ENCODE peak calls at places on chromosomes 12 and 14, in eight cellular contexts. A, H, L, F, K, Y, Z and C are unnamed samples. For H3K9me3, the result is how much of the 10 kb centered on the place peaks cover.

GRCh38 chr12:55060970-55061543 is 41.3 kb downstream of the NEUROD4 start:
- DNase-seq in A (no peak), H (no peak), L (no peak), F (no peak), K (no peak), Y (no peak), Z (no peak), C (no peak)

GRCh38 chr12:24496755-24497154 is 452.1 kb downstream of the BCAT1 start:
- DNase-seq in A (peak), H (no peak), L (peak), F (no peak), K (no peak), Y (no peak), Z (peak), C (no peak)

GRCh38 chr14:92785601-92786426 is 8.3 kb upstream of the GOLGA5 start:
- DNase-seq in A (peak), H (no peak), L (peak), F (no peak), K (no peak), Y (peak), Z (peak), C (no peak)

GRCh38 chr14:36580856-36581831 is 1.3 kb downstream of the NKX2-8 start:
- DNase-seq in A (peak), H (no peak), L (peak), F (no peak), K (no peak), Y (peak), Z (no peak), C (peak)

GRCh38 chr12:4579305-4580097 is 17.5 kb downstream of the DYRK4 start:
- DNase-seq in A (peak), H (no peak), L (peak), F (no peak), K (no peak), Y (no peak), Z (no peak), C (peak)

GRCh38 chr12:89346741-89347324 is 5.5 kb downstream of the DUSP6 start:
- DNase-seq in A (peak), H (no peak), L (peak), F (no peak), K (peak), Y (no peak), Z (no peak), C (no peak)

GRCh38 chr14:64682173-64682710 is 22.0 kb upstream of the PLEKHG3 start:
- DNase-seq in A (peak), H (peak), L (peak), F (no peak), K (peak), Y (peak), Z (no peak), C (peak)

GRCh38 chr12:23655884-23656283 is 293.6 kb downstream of the SOX5 start:
- DNase-seq in A (no peak), H (no peak), L (no peak), F (no peak), K (no peak), Y (no peak), Z (no peak), C (no peak)

GRCh38 chr12:91335724-91336123 is 153.1 kb upstream of the DCN start:
- DNase-seq in A (peak), H (no peak), L (no peak), F (no peak), K (no peak), Y (no peak), Z (no peak), C (no peak)

GRCh38 chr12:106023034-106023433 is 115.7 kb downstream of the NUAK1 start:
- DNase-seq in A (no peak), H (no peak), L (no peak), F (no peak), K (no peak), Y (no peak), Z (no peak), C (no peak)

GRCh38 chr12:117098071-117098360 is 1.2 kb downstream of the TESC start:
- DNase-seq in A (no peak), H (no peak), L (no peak), F (no peak), K (no peak), Y (no peak), Z (no peak), C (no peak)

GRCh38 chr12:110403975-110404675 is 617 bp upstream of the ANAPC7 start:
- DNase-seq in A (peak), H (peak), L (peak), F (peak), K (peak), Y (peak), Z (no peak), C (peak)

GRCh38 chr14:90239139-90239538 is 17.2 kb upstream of the PSMC1 start:
- DNase-seq in A (peak), H (no peak), L (no peak), F (no peak), K (no peak), Y (no peak), Z (no peak), C (no peak)
- H3K9me3 ChIP-seq in A (under half), H (under half), L (under half), F (under half), K (under half), Y (under half), Z (under half), C (under half)

DNA sequence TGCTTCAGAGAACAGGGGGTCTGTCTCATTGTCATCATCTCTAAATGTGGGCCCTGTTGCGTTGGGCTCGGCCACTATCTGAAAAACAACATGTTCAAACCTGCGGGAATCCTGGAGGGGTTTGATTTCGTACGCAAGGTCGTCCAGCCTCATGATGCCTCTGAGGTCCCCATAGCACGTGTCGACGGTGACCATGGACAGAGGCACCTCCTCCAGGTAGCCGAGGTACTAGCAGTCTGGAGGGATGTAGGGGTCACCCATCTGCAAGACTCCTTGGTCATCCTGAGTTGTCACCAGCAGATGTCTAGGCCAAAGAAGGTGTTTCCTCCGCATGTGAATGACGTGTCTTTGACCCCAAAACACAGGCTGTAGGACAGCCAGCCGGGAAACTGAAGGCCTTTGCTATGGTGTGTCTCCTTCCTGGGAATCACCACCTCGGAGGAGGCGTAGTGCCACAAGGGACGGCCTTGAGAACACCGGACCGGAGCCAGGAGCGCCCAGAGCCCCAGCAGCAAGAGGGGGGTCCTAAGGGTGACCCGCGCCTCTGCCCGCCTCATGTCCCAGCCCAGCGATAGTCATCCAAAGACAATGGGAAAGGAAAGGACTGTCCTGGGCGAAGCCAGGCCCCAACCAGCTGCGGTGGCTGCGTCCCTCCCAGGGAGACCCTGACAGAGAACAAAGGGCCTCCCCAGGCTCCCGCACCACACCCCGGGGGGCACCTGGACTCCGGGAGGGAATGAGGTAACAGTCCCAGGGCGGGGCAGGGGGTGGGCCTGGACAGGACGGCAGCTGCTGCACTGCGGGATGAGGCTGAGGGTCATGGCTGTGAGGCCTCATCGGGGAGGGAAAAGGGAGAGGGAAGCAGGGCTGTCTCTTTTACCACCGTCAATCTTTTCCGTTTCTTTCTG is 445.5 kb downstream of the TMEM121 start:
- DNase-seq in A (no peak), H (no peak), L (no peak), F (no peak), K (no peak), Y (no peak), Z (no peak), C (no peak)
- H3K9me3 ChIP-seq in A (under half), H (under half), L (under half), F (under half), K (under half), Y (under half), Z (half or more), C (under half)

DNA sequence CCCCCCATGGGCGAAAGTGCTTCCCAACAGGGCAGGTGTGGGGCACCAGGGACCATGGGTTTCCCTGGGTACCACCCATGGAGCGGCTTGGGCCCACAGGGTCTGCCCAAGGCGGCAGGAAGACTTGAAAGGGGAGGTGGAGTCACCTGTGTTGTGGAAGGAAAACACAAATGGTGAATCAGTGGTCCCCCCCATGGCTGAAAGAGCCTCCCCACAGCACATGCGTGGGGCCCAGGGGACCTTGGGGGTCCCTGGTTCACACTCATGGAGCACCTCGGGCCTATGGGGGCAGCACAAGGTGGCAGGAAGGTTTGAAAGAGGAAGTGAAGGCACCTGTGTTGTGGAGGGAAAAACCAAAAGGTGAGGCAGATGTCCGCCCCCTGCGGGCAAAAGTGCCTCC is 581.9 kb downstream of the ALG10 start:
- DNase-seq in A (no peak), H (peak), L (no peak), F (no peak), K (no peak), Y (no peak), Z (no peak), C (no peak)
- H3K9me3 ChIP-seq in A (under half), H (half or more), L (half or more), F (under half), K (under half), Y (under half), Z (half or more), C (under half)

GRCh38 chr14:106518054-106518943 is 991.9 kb downstream of the TMEM121 start:
- DNase-seq in A (no peak), H (no peak), L (no peak), F (no peak), K (peak), Y (peak), Z (no peak), C (no peak)
- H3K9me3 ChIP-seq in A (under half), H (under half), L (under half), F (under half), K (under half), Y (under half), Z (under half), C (under half)

DNA sequence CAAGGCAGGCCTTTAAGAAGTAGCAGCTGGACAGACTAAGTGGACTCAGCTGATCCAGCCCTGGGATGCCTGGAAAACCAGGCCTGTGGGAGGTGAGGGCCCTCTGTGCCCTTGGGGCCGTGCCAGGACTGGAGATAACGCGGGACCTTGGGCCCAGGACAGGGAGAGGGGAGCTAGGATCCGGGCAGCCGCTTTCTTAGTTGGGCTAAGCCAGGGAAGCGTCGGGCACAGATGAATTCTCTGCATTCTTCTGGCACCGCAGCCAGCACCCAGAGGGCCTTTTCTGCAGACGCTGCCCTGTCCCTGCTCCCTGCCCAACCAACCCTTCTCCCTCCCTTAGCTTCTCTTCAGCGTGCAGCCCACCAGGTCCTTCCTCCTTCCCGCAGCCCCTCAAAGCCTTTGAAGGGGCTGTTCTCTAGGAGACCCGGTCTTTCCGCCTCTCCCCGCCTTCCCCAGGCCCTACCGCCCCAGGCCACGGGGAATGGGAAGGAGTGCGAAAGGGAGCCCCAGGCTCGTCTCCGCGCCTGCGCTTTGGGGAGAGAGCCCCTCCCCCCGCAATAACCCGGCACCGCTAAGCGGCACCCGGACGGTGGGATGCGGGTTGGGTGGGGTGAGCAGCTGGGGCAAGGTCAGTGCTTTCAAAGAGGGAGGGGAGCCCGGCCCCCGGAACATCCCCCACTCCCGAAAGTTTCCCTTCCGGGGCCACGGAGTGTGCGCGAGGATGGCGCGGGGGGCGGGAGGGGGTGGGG is 688 bp downstream of the NCKAP5L start:
- DNase-seq in A (peak), H (peak), L (peak), F (no peak), K (no peak), Y (peak), Z (no peak), C (peak)
- H3K9me3 ChIP-seq in A (under half), H (under half), L (under half), F (under half), K (under half), Y (under half), Z (under half), C (under half)

GRCh38 chr12:31984806-31985591 is 25.8 kb downstream of the RESF1 start:
- DNase-seq in A (no peak), H (no peak), L (no peak), F (no peak), K (no peak), Y (no peak), Z (no peak), C (no peak)
- H3K9me3 ChIP-seq in A (under half), H (under half), L (under half), F (under half), K (under half), Y (under half), Z (under half), C (under half)

DNA sequence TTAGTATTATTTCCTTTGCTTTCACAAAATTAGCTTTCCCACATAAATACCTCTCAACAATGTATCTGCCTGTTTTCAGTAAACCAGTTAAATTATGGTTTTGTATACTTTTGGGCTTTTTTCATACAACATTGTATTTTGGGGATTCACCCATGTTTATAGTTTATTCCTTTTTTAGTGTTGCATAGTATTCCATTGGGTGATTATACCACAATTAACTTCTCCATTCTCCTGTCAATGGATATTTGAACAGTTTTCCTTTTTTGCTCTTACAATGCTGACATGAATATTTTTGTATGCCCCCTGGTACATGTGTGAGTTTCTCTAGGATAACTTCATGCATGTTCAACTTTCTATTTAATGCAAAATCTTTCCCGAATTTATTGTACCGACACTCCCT is 12.6 kb upstream of the NDUFA12 start:
- DNase-seq in A (no peak), H (no peak), L (no peak), F (no peak), K (no peak), Y (no peak), Z (no peak), C (no peak)
- H3K9me3 ChIP-seq in A (under half), H (under half), L (under half), F (under half), K (under half), Y (under half), Z (under half), C (under half)

GRCh38 chr14:50479041-50479440 is 53.3 kb downstream of the MAP4K5 start:
- DNase-seq in A (no peak), H (no peak), L (no peak), F (no peak), K (no peak), Y (no peak), Z (no peak), C (no peak)

GRCh38 chr14:50471838-50472465 is 60.4 kb downstream of the MAP4K5 start:
- DNase-seq in A (no peak), H (no peak), L (no peak), F (no peak), K (no peak), Y (no peak), Z (no peak), C (no peak)

GRCh38 chr14:50475460-50475859 is 56.9 kb downstream of the MAP4K5 start:
- DNase-seq in A (no peak), H (no peak), L (peak), F (no peak), K (no peak), Y (no peak), Z (no peak), C (no peak)

GRCh38 chr14:50476134-50476533 is 56.2 kb downstream of the MAP4K5 start:
- DNase-seq in A (no peak), H (no peak), L (no peak), F (no peak), K (no peak), Y (no peak), Z (no peak), C (no peak)

DNA sequence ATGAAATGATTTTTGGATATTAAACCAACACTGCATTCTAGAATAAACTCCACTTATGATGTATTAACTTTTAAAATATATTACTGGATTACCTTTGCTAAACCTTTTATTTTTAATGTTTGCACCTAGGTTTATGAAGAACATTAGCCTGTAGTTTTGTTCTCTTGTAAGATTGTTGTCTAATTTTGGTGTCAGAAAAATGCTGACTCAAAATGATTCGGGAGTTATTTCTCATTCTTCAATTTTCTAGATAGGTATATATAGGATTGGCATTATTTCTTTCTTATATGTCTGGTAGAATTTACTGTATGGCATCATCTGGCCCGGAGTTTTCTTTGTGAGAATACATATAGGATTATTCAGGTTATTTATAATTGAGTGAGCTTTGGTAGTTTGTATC is 54.6 kb downstream of the MAP4K5 start:
- DNase-seq in A (no peak), H (no peak), L (no peak), F (no peak), K (no peak), Y (no peak), Z (no peak), C (no peak)
- H3K9me3 ChIP-seq in A (under half), H (under half), L (under half), F (under half), K (under half), Y (under half), Z (under half), C (under half)

DNA sequence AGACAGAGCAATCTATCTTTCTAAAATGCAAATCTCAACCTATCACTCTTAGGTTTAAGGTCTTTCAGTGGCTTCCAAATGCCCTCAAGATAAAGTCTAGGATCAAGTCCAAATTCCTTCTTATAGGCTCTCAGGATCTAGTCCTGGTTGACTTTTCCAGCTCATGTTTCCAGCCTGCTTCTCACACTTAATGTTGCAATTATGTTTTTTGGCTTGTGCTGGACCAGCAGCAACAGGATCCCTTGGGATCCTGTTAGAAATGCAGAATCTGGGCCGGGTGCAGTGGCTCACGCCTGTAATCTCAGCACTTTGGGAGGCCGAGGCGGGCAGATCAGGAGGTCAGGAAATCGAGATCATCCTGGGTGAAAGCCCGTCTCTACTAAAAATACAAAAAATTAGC is 10.6 kb downstream of the GPR33 start:
- DNase-seq in A (peak), H (no peak), L (no peak), F (no peak), K (no peak), Y (no peak), Z (no peak), C (no peak)
- H3K9me3 ChIP-seq in A (under half), H (under half), L (under half), F (under half), K (under half), Y (under half), Z (under half), C (under half)

DNA sequence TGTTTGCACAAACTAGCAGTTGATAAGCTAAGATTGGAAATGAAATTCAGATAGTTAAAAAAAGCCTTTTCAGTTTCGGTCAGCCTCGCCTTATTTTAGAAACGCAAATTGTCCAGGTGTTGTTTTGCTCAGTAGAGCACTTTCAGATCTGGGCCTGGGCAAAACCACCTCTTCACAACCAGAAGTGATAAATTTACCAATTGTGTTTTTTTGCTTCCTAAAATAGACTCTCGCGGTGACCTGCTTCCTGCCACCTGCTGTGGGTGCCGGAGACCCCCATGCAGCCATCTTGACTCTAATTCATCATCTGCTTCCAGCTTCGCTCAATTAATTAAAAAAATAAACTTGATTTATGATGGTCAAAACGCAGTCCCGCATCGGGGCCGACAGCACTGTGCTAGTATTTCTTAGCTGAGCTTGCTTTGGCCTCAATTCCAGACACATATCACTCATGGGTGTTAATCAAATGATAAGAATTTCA is 335.6 kb downstream of the TMEM121 start:
- DNase-seq in A (no peak), H (peak), L (no peak), F (no peak), K (no peak), Y (no peak), Z (no peak), C (no peak)
- H3K9me3 ChIP-seq in A (under half), H (under half), L (half or more), F (under half), K (under half), Y (under half), Z (half or more), C (under half)